ENCODE peak calls at places on chromosome X, in five cellular contexts. X is AG20443, Q is NT2/D1, Z is activated gamma-delta T cell treated with Interleukin-2 at 50 U/mL for 16 hours, K is HuH-7.5. R is an unnamed sample.

GRCh38 chrX:154530286-154530685 is 14.3 kb upstream of the FAM3A start:
- DNase-seq in X (no peak), Q (no peak), Z (no peak), K (no peak), R (no peak)

GRCh38 chrX:1077140-1077539 is 135.3 kb downstream of the CRLF2 start:
- DNase-seq in X (no peak), Q (no peak), Z (no peak), K (no peak), R (no peak)

GRCh38 chrX:24759786-24760185 is 66.1 kb downstream of the POLA1 start:
- DNase-seq in X (no peak), Q (no peak), Z (no peak), K (no peak), R (no peak)

GRCh38 chrX:104195489-104196084 is 29.3 kb downstream of the FAM199X start:
- DNase-seq in X (peak), Q (no peak), Z (no peak), K (peak), R (peak)

GRCh38 chrX:154373340-154374306 is 811 bp downstream of the FLNA start:
- DNase-seq in X (peak), Q (no peak), Z (no peak), K (no peak), R (peak)

GRCh38 chrX:69503835-69504625 is at the start of gene NALF2:
- DNase-seq in X (peak), Q (peak), Z (no peak), K (no peak), R (no peak)

GRCh38 chrX:140713174-140713539 is 3.6 kb downstream of the LINC00632 start:
- DNase-seq in X (no peak), Q (no peak), Z (no peak), K (no peak), R (no peak)

GRCh38 chrX:118823263-118824172 is at the start of gene ZCCHC12:
- DNase-seq in X (peak), Q (peak), Z (peak), K (peak), R (no peak)

GRCh38 chrX:122770581-122770980 is 413.5 kb upstream of the GRIA3 start:
- DNase-seq in X (no peak), Q (no peak), Z (no peak), K (no peak), R (no peak)

GRCh38 chrX:129655547-129656248 is 942 bp upstream of the APLN start:
- DNase-seq in X (no peak), Q (no peak), Z (no peak), K (no peak), R (no peak)

GRCh38 chrX:100413231-100413630 is 3.2 kb upstream of the PCDH19 start:
- DNase-seq in X (peak), Q (peak), Z (no peak), K (no peak), R (peak)

GRCh38 chrX:65985211-65985610 is 54.7 kb downstream of the VSIG4 start:
- DNase-seq in X (no peak), Q (no peak), Z (no peak), K (no peak), R (no peak)

GRCh38 chrX:49230500-49231232 is 2.5 kb downstream of the CACNA1F start:
- DNase-seq in X (peak), Q (peak), Z (peak), K (no peak), R (no peak)

GRCh38 chrX:45566456-45566855 is 365.8 kb upstream of the DIPK2B start:
- DNase-seq in X (no peak), Q (no peak), Z (no peak), K (no peak), R (no peak)

GRCh38 chrX:150934453-150934852 is 36.0 kb upstream of the CD99L2 start:
- DNase-seq in X (peak), Q (no peak), Z (no peak), K (no peak), R (peak)